ENCODE peak calls at places on chromosomes 16 and 17, in eight cellular contexts. One of them, this sample, is unnamed.

GRCh38 chr16:50408001-50408400 is 39.2 kb upstream of the BRD7 start:
- DNase-seq in C1 segment of cervical spinal cord: no peak
- DNase-seq in CD8-positive, alpha-beta T cell: no peak
- DNase-seq in HepG2: no peak
- DNase-seq in smooth muscle cell of the brain vasculature: no peak
- DNase-seq in colonic mucosa: no peak
- DNase-seq in chondrocyte: no peak
- DNase-seq in NCI-H1694 treated with DMSO at 0.1 percent for 48 hours: no peak
- DNase-seq in this sample: no peak

GRCh38 chr16:85263214-85263613 is 150.9 kb upstream of the CIBAR2 start:
- DNase-seq in C1 segment of cervical spinal cord: no peak
- DNase-seq in CD8-positive, alpha-beta T cell: no peak
- DNase-seq in HepG2: no peak
- DNase-seq in smooth muscle cell of the brain vasculature: no peak
- DNase-seq in colonic mucosa: no peak
- DNase-seq in chondrocyte: no peak
- DNase-seq in NCI-H1694 treated with DMSO at 0.1 percent for 48 hours: no peak
- DNase-seq in this sample: no peak

GRCh38 chr17:44607836-44608690 is 48.2 kb upstream of the MEIOC start:
- DNase-seq in C1 segment of cervical spinal cord: no peak
- DNase-seq in CD8-positive, alpha-beta T cell: no peak
- DNase-seq in HepG2: peak
- DNase-seq in smooth muscle cell of the brain vasculature: no peak
- DNase-seq in colonic mucosa: no peak
- DNase-seq in chondrocyte: no peak
- DNase-seq in NCI-H1694 treated with DMSO at 0.1 percent for 48 hours: no peak
- DNase-seq in this sample: peak

GRCh38 chr17:43582426-43582825 is 36.3 kb upstream of the ETV4 start:
- DNase-seq in C1 segment of cervical spinal cord: no peak
- DNase-seq in CD8-positive, alpha-beta T cell: no peak
- DNase-seq in HepG2: no peak
- DNase-seq in smooth muscle cell of the brain vasculature: no peak
- DNase-seq in colonic mucosa: no peak
- DNase-seq in chondrocyte: no peak
- DNase-seq in NCI-H1694 treated with DMSO at 0.1 percent for 48 hours: no peak
- DNase-seq in this sample: no peak

GRCh38 chr17:37124074-37124824 is 175.5 kb downstream of the AATF start:
- DNase-seq in C1 segment of cervical spinal cord: no peak
- DNase-seq in CD8-positive, alpha-beta T cell: no peak
- DNase-seq in HepG2: no peak
- DNase-seq in smooth muscle cell of the brain vasculature: no peak
- DNase-seq in colonic mucosa: no peak
- DNase-seq in chondrocyte: no peak
- DNase-seq in NCI-H1694 treated with DMSO at 0.1 percent for 48 hours: no peak
- DNase-seq in this sample: no peak

GRCh38 chr17:16086957-16087356 is 87.3 kb downstream of the TTC19 start:
- DNase-seq in C1 segment of cervical spinal cord: no peak
- DNase-seq in CD8-positive, alpha-beta T cell: no peak
- DNase-seq in HepG2: no peak
- DNase-seq in smooth muscle cell of the brain vasculature: no peak
- DNase-seq in colonic mucosa: no peak
- DNase-seq in chondrocyte: no peak
- DNase-seq in NCI-H1694 treated with DMSO at 0.1 percent for 48 hours: no peak
- DNase-seq in this sample: no peak

GRCh38 chr16:76539609-76540008 is 262.4 kb downstream of the CNTNAP4 start:
- DNase-seq in C1 segment of cervical spinal cord: no peak
- DNase-seq in CD8-positive, alpha-beta T cell: no peak
- DNase-seq in HepG2: no peak
- DNase-seq in smooth muscle cell of the brain vasculature: no peak
- DNase-seq in colonic mucosa: no peak
- DNase-seq in chondrocyte: no peak
- DNase-seq in NCI-H1694 treated with DMSO at 0.1 percent for 48 hours: no peak
- DNase-seq in this sample: no peak

GRCh38 chr17:28469376-28469775 is 4.1 kb upstream of the SLC13A2 start:
- DNase-seq in C1 segment of cervical spinal cord: no peak
- DNase-seq in CD8-positive, alpha-beta T cell: no peak
- DNase-seq in HepG2: no peak
- DNase-seq in smooth muscle cell of the brain vasculature: no peak
- DNase-seq in colonic mucosa: no peak
- DNase-seq in chondrocyte: peak
- DNase-seq in NCI-H1694 treated with DMSO at 0.1 percent for 48 hours: no peak
- DNase-seq in this sample: no peak

GRCh38 chr17:3502466-3502865 is 26.7 kb downstream of the ASPA start:
- DNase-seq in C1 segment of cervical spinal cord: no peak
- DNase-seq in CD8-positive, alpha-beta T cell: no peak
- DNase-seq in HepG2: no peak
- DNase-seq in smooth muscle cell of the brain vasculature: no peak
- DNase-seq in colonic mucosa: no peak
- DNase-seq in chondrocyte: no peak
- DNase-seq in NCI-H1694 treated with DMSO at 0.1 percent for 48 hours: no peak
- DNase-seq in this sample: no peak

This sample was measured in hepatocyte.